ENCODE peak calls at places on chromosomes 12 and 14, in four cellular contexts. I is IMR-90, X is breast epithelium, H is spleen. W is an unnamed sample. For H3K27me3, the result is how much of the 10 kb centered on the place peaks cover.

GRCh38 chr12:129635003-129635685 is 268.7 kb downstream of the TMEM132D start:
- DNase-seq in X (no peak), I (no peak), H (no peak), W (no peak)

GRCh38 chr14:37559386-37559785 is 35.7 kb downstream of the FOXA1 start:
- DNase-seq in X (no peak), I (peak), H (no peak), W (no peak)

GRCh38 chr12:96195845-96196451 is 1.8 kb downstream of the ELK3 start:
- DNase-seq in I (peak), X (no peak), H (peak), W (peak)

GRCh38 chr12:67640863-67641262 is 7.7 kb upstream of the DYRK2 start:
- DNase-seq in X (no peak), I (no peak), H (no peak), W (no peak)

GRCh38 chr12:14716848-14717444 is 20.5 kb upstream of the GUCY2C start:
- DNase-seq in X (no peak), H (no peak), I (peak), W (no peak)

GRCh38 chr14:90911121-90911520 is 94.9 kb upstream of the TTC7B start:
- DNase-seq in H (no peak), I (no peak), X (no peak), W (no peak)

GRCh38 chr12:44550377-44550776 is 325.7 kb downstream of the NELL2 start:
- DNase-seq in H (no peak), X (no peak), I (no peak), W (no peak)

GRCh38 chr12:34257093-34257492 is 234.8 kb downstream of the ALG10 start:
- DNase-seq in H (no peak), I (no peak), X (no peak), W (no peak)

GRCh38 chr12:49937639-49938300 is 12.8 kb upstream of the AQP2 start:
- DNase-seq in H (peak), I (peak), X (peak), W (no peak)

GRCh38 chr14:36859119-36859518 is 197.5 kb downstream of the PAX9 start:
- DNase-seq in I (no peak), X (no peak), H (no peak), W (no peak)

GRCh38 chr12:71312767-71313375 is 126.7 kb upstream of the LGR5 start:
- DNase-seq in I (no peak), X (no peak), H (no peak), W (no peak)

GRCh38 chr14:101503431-101504095 is 57.7 kb upstream of the DIO3 start:
- DNase-seq in X (peak), I (no peak), H (peak), W (peak)

GRCh38 chr14:106436310-106436905 is 910.0 kb downstream of the TMEM121 start:
- DNase-seq in I (no peak), H (peak), X (no peak), W (no peak)
- TF ChIP-seq CTCF in I (no peak), H (peak), X (no peak), W (no peak)

GRCh38 chr12:32399373-32400113 is at the start of gene FGD4:
- DNase-seq in I (peak), X (peak), H (peak), W (peak)
- TF ChIP-seq POLR2A in I (no peak), X (no peak), H (no peak), W (peak)

GRCh38 chr12:132168311-132169031 is 24.2 kb downstream of the NOC4L start:
- DNase-seq in X (no peak), H (peak), I (no peak), W (no peak)

GRCh38 chr12:132166801-132167591 is 22.7 kb downstream of the NOC4L start:
- DNase-seq in X (no peak), H (no peak), I (no peak), W (no peak)

GRCh38 chr12:132169376-132169775 is 25.1 kb downstream of the NOC4L start:
- DNase-seq in H (peak), X (no peak), I (no peak), W (no peak)

GRCh38 chr12:132166093-132166492 is 21.8 kb downstream of the NOC4L start:
- DNase-seq in H (no peak), I (no peak), X (no peak), W (no peak)

DNA sequence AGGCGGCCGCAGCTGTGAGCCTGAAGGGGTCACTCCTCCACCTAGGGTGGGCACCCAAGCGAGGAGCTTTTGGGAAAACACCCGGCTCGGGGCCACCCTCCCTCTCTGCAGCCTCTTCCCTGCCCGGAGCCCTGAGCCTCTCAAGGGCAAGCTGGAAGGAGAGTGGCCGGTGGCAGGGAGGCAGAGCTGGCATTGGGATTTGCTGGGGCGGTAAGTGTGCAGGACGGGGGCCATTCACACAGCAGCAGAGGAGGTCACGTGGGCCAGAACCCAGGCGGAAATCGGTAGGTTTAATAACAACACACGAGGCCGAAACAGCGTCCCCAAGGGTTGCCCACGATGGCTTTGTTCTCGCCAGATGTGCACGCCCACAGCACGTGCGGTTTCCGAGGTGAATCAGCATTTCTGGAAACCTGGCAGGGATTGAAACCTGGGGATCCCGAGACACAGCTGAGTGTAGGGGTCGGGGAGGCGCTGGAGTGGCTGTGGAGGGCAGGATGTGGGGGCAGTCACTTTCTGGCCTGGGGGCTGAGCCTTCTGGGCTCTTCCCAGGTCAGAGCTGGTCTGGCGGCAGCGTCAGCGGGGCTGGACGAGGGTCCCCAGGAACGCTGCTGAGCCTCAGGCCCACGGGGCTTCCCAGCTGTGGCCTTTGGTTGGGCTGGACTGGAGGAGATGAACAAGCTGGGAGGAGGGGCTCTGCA is 23.5 kb downstream of the NOC4L start:
- DNase-seq in I (no peak), X (no peak), H (peak), W (no peak)
- H3K27me3 ChIP-seq in I (under half), X (under half), H (under half), W (under half)

GRCh38 chr14:50230601-50231474 is 540 bp downstream of the SOS2 start:
- DNase-seq in I (peak), X (peak), H (peak), W (peak)

GRCh38 chr14:50232276-50232642 is 881 bp upstream of the SOS2 start:
- DNase-seq in H (no peak), X (no peak), I (no peak), W (no peak)

GRCh38 chr14:50233335-50234250 is 2.2 kb upstream of the SOS2 start:
- DNase-seq in H (no peak), X (no peak), I (no peak), W (no peak)

GRCh38 chr14:50229646-50230045 is 1.7 kb downstream of the SOS2 start:
- DNase-seq in X (no peak), H (no peak), I (no peak), W (no peak)

GRCh38 chr14:50231475-50232275 is at the start of gene SOS2:
- DNase-seq in I (peak), H (peak), X (peak), W (peak)
- TF ChIP-seq CTCF in I (no peak), H (no peak), X (no peak), W (peak)

GRCh38 chr12:76920182-76921014 is 41.6 kb upstream of the CSRP2 start:
- DNase-seq in I (no peak), H (no peak), X (no peak), W (no peak)
- TF ChIP-seq POLR2A in I (no peak), H (no peak), X (no peak), W (no peak)

DNA sequence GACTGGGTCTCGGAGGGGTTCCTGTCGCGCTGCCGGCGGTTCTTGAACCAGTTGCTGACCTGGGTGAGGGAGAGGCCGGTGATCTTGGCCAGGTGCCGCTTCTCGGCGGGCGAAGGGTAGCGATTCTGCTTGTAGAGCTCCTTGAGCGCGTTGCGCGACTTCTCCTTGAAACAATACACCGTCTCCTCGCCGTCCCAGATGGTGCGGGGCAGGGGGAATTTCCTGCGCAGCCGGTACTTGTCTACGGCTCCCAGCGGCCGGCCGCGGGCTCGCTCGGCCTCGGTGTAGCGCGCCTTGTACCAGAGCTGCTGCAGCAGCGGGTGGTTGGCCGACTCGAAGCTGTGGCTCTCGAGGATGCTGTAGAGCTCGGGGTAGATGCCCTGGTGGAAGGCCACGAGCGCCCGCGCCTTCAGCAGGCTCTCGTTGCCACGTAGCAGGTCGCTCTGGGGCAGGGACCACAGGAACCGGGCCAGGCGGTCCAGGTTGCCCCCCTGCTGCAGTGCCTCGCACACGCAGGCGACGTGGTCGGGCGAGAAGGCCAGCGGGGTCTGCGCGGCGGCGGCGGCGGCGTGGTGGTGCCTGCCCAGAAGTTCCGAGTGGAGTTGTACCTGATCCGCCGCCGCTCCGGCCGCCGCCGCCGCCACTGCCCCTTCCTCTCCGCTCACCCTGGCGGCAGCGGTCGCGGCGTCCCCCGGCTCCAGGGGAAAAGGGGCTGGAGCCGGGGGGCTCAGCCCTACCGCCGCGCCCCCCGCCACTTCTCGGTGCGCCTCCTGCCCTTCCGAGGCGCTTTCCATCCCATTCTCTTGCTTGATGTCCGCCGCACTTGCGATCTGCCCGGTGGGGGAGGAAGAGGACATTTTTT is 702 bp downstream of the SIX4 start:
- DNase-seq in X (peak), I (peak), H (peak), W (peak)
- H3K27me3 ChIP-seq in X (under half), I (under half), H (half or more), W (under half)

GRCh38 chr14:75242546-75243273 is 35.9 kb upstream of the FOS start:
- DNase-seq in I (peak), H (no peak), X (no peak), W (no peak)

GRCh38 chr14:75244121-75244520 is 34.5 kb upstream of the FOS start:
- DNase-seq in X (no peak), I (no peak), H (no peak), W (no peak)

GRCh38 chr14:75238728-75239455 is 39.7 kb upstream of the FOS start:
- DNase-seq in H (no peak), X (no peak), I (no peak), W (no peak)

GRCh38 chr14:75236897-75237296 is 41.7 kb upstream of the FOS start:
- DNase-seq in X (no peak), I (no peak), H (no peak), W (no peak)

DNA sequence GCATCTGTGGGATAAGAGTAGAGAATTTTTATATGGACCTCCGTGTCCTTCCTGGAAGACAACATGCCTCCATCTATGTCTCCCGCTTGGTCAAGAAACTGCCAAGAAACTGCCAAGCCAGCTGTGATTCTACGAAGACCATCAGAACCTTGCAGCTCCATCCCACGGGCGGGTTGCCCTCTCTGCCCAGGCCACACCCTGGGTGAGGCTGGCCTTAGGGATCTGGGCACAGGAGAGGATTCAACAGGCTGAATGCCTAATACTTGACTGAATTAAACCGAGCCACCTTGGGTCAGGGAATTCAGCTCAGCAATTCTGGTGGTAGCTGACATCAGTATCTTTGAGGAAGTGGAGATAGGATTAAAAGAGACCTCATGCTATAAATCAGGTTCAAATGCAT is 37.8 kb upstream of the FOS start:
- DNase-seq in I (no peak), X (no peak), H (no peak), W (no peak)
- TF ChIP-seq CTCF in I (no peak), X (no peak), H (no peak), W (no peak)